ENCODE peak calls at places on chromosomes 5 and 9, in nine cellular contexts. H, N, K, C, O, T, B, Y and Q are unnamed samples.

GRCh38 chr9:122922713-122923112 is 8.6 kb downstream of the ZBTB26 start:
- DNase-seq in T (no peak), K (no peak), O (no peak), N (no peak), C (no peak), H (no peak), B (no peak), Y (no peak), Q (no peak)

GRCh38 chr5:68319316-68320093 is 103.9 kb downstream of the PIK3R1 start:
- DNase-seq in B (no peak), O (no peak), C (peak; percentile 91), K (no peak), T (no peak), N (no peak), H (no peak), Y (no peak), Q (no peak)

GRCh38 chr9:3969846-3970245 is 330.0 kb downstream of the GLIS3 start:
- DNase-seq in Y (no peak), O (no peak), C (no peak), N (no peak), K (no peak), B (no peak), T (no peak), H (no peak), Q (no peak)

GRCh38 chr9:134925011-134925511 is 7.3 kb upstream of the FCN1 start:
- DNase-seq in T (no peak), O (no peak), K (no peak), H (no peak), Y (no peak), N (no peak), B (no peak), C (no peak), Q (no peak)

GRCh38 chr5:54758038-54758437 is 227.4 kb downstream of the ESM1 start:
- DNase-seq in O (no peak), Y (no peak), N (no peak), K (no peak), B (no peak), T (no peak), H (no peak), C (no peak), Q (no peak)

GRCh38 chr5:80935811-80936385 is 24.3 kb upstream of the RASGRF2 start:
- DNase-seq in N (no peak), K (no peak), Y (no peak), B (no peak), C (no peak), T (no peak), H (no peak), O (no peak), Q (no peak)

GRCh38 chr9:72407047-72407446 is 42.0 kb upstream of the ZFAND5 start:
- DNase-seq in Y (no peak), O (no peak), B (no peak), C (no peak), K (no peak), N (no peak), T (no peak), H (no peak), Q (no peak)

GRCh38 chr9:22088372-22089063 is 79.4 kb upstream of the CDKN2B start:
- DNase-seq in O (no peak), B (no peak), H (no peak), Y (peak; percentile 30), N (no peak), T (no peak), C (peak; percentile 47), K (no peak), Q (no peak)

GRCh38 chr9:4530375-4530774 is 40.1 kb downstream of the SLC1A1 start:
- DNase-seq in O (no peak), H (no peak), B (no peak), T (no peak), Y (no peak), K (no peak), N (peak; percentile 63), C (peak; percentile 95), Q (no peak)

GRCh38 chr5:151196556-151197290 is 27.2 kb downstream of the CCDC69 start:
- DNase-seq in B (no peak), Y (no peak), O (no peak), T (no peak), K (no peak), N (no peak), H (peak; percentile 96), C (no peak), Q (no peak)

GRCh38 chr5:177471610-177472356 is 1.7 kb downstream of the DBN1 start:
- DNase-seq in O (no peak), Y (no peak), N (no peak), T (peak; percentile 73), H (no peak), B (peak; percentile 62), C (no peak), K (no peak), Q (no peak)

GRCh38 chr9:133067813-133068212 is 6.0 kb downstream of the CEL start:
- DNase-seq in O (no peak), K (no peak), B (no peak), N (peak; percentile 84), C (no peak), Y (no peak), H (no peak), T (no peak), Q (no peak)

GRCh38 chr9:119195521-119195920 is 173.7 kb downstream of the BRINP1 start:
- DNase-seq in C (no peak), Y (no peak), T (no peak), N (no peak), O (no peak), B (no peak), K (no peak), H (no peak), Q (no peak)

GRCh38 chr9:74672237-74672636 is 175.1 kb downstream of the RORB start:
- DNase-seq in Y (no peak), C (no peak), O (no peak), T (no peak), B (no peak), N (no peak), K (no peak), H (no peak), Q (no peak)

GRCh38 chr9:22158983-22159382 is 149.9 kb upstream of the CDKN2B start:
- DNase-seq in C (peak; percentile 96), N (peak; percentile 24), Y (peak; percentile 35), T (peak; percentile 28), H (no peak), O (no peak), B (no peak), K (no peak), Q (no peak)

GRCh38 chr9:5630038-5630507 is 1.2 kb downstream of the RIC1 start:
- DNase-seq in N (no peak), T (no peak), H (peak; percentile 56), C (no peak), Y (peak; percentile 30), K (no peak), B (no peak), O (no peak), Q (no peak)

GRCh38 chr5:78675956-78676727 is 27.6 kb upstream of the LHFPL2 start:
- DNase-seq in Y (peak; percentile 27), H (no peak), O (no peak), T (no peak), N (no peak), K (no peak), C (no peak), B (no peak), Q (no peak)

DNA sequence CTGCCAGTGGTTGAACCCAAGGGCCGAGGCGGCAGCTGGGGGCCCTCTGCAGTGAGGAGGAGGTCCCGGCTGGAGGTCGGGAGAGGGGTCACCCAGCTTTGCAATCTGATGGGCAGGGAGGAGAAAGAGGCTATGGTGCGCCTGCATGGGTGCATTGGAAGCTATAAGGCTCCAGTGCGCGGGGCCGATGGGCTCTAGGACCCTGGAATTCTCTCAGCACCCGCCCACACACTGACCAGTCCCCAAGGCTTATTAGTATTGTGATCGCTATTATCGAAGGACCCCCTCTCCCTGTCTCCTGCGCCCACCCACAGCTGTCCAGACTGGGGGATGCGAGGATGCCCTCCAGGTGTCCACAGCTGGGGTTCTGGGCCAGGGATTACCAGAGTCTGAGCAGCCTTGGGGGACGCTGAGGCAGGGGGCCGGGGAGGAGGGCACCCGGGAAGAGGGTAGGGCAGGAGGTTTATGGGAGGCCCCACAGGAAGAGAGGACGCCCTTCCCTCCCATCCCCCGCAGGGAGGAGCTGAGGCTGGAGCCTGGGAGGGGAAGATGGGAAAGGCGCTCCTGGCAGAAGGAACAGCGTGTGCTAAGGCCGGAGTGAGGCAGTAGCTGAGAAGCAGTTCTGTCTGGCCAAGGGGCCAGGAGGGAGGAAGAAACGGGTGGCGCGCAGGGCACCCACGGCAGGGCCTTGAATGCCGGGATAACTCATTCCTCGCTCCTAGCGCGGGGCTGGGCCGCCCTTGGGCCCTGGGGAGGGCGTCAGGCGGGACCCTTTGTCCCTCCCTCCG is 24.2 kb downstream of the C9orf50 start:
- DNase-seq in C (no peak), H (no peak), K (no peak), O (no peak), Y (peak; percentile 80), N (no peak), B (peak; percentile 61), T (peak; percentile 75), Q (no peak)
- H3K27ac ChIP-seq in C (peak overlapping the region; percentile 58), H (no peak overlapping the region), K (no peak overlapping the region), O (peak overlapping the region; percentile 91), Y (peak overlapping the region; percentile 88), N (peak overlapping the region; percentile 41), B (peak overlapping the region; percentile 87), T (peak overlapping the region; percentile 90), Q (no peak overlapping the region)

GRCh38 chr5:56535347-56535746 is 280.0 kb upstream of the MAP3K1 start:
- DNase-seq in Y (no peak), B (no peak), K (no peak), H (no peak), T (no peak), O (no peak), N (peak; percentile 43), C (peak; percentile 60), Q (no peak)
- TF ChIP-seq CTCF in Y (no peak), B (no peak), K (no peak), H (no peak), T (no peak), O (no peak), N (no peak), C (no peak), Q (no peak)

DNA sequence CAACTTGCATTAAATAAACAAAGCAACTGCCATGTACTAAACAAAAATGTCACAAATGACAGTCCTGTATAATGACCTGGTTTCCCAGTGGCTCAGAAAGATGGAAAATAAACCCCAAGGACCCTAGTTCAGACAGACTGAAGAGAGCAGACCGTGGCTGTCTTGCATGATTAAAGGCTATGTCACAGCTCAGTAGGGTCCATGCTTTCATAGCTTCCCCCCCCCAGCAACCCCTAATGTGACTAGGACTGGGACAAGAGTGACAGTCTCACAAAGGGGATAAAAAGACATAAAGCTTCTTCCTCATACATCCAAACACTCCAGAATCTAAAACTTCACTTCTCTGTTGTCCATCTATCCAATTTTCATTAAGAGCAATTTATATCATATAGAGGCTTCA is 113.6 kb downstream of the NR6A1 start:
- DNase-seq in T (no peak), N (no peak), O (no peak), C (no peak), B (no peak), H (no peak), K (no peak), Y (no peak), Q (no peak)
- H3K27ac ChIP-seq in T (peak overlapping the region; percentile 86), N (no peak overlapping the region), O (peak overlapping the region; percentile 87), C (peak overlapping the region; percentile 94), B (no peak overlapping the region), H (peak overlapping the region; percentile 77), K (no peak overlapping the region), Y (peak overlapping the region; percentile 97), Q (peak overlapping the region; percentile 98)

GRCh38 chr5:116242363-116242762 is 157.5 kb downstream of the COMMD10 start:
- DNase-seq in T (no peak), O (no peak), H (no peak), C (no peak), N (no peak), K (no peak), B (no peak), Y (no peak), Q (no peak)

GRCh38 chr5:116234681-116235080 is 149.9 kb downstream of the COMMD10 start:
- DNase-seq in N (no peak), H (no peak), C (no peak), B (no peak), K (no peak), Y (no peak), T (no peak), O (no peak), Q (no peak)

GRCh38 chr5:116237917-116238502 is 153.2 kb downstream of the COMMD10 start:
- DNase-seq in O (no peak), Y (no peak), N (no peak), K (no peak), T (no peak), C (no peak), B (no peak), H (no peak), Q (no peak)
- TF ChIP-seq CTCF in O (no peak), Y (peak; percentile 21), N (no peak), K (no peak), T (peak; percentile 12), C (peak; percentile 24), B (no peak), H (peak; percentile 46), Q (peak; percentile 17)